ENCODE peak calls at places on chromosomes 1 and 21, in five cellular contexts. Z is AG04450; G is AML-193; V is stimulated activated CD8-positive, alpha-beta memory T cell treated with anti-CD3 and anti-CD28 coated beads, Interleukin-15, amount 100 ng/mL, for 1 hour; I is NCI-H2081. U is an unnamed sample.

GRCh38 chr1:31760901-31761470 is 3.2 kb downstream of the ADGRB2 start:
- DNase-seq in Z (no peak), G (peak; percentile 27), V (peak; percentile 49), I (peak; percentile 62), U (no peak)

GRCh38 chr1:184840596-184840995 is 85.9 kb upstream of the EDEM3 start:
- DNase-seq in Z (no peak), G (no peak), V (no peak), I (no peak), U (no peak)

GRCh38 chr1:7726623-7727022 is 44.5 kb upstream of the VAMP3 start:
- DNase-seq in Z (no peak), G (no peak), V (no peak), I (no peak), U (no peak)

GRCh38 chr1:28933277-28933676 is 18.9 kb downstream of the EPB41 start:
- DNase-seq in Z (no peak), G (no peak), V (no peak), I (no peak), U (no peak)

GRCh38 chr1:85048296-85049064 is at the start of gene MCOLN3:
- DNase-seq in Z (no peak), G (no peak), V (no peak), I (peak; percentile 60), U (no peak)

GRCh38 chr1:50163674-50164073 is 55.0 kb downstream of the ELAVL4 start:
- DNase-seq in Z (no peak), G (no peak), V (no peak), I (no peak), U (no peak)

GRCh38 chr1:51669191-51669590 is 52.3 kb downstream of the OSBPL9 start:
- DNase-seq in Z (no peak), G (no peak), V (no peak), I (no peak), U (no peak)

GRCh38 chr1:70685300-70686286 is 274.5 kb downstream of the CTH start:
- DNase-seq in Z (peak; percentile 4), G (peak; percentile 52), V (no peak), I (peak; percentile 57), U (peak; percentile 5)

GRCh38 chr1:234486858-234487830 is 8.2 kb upstream of the TARBP1 start:
- DNase-seq in Z (peak; percentile 77), G (peak; percentile 77), V (no peak), I (peak; percentile 33), U (peak; percentile 51)

GRCh38 chr21:45596704-45597318 is 46.7 kb upstream of the PCBP3 start:
- DNase-seq in Z (no peak), G (peak; percentile 51), V (peak; percentile 83), I (peak; percentile 46), U (no peak)

GRCh38 chr1:209291715-209292114 is 291.8 kb upstream of the CAMK1G start:
- DNase-seq in Z (no peak), G (no peak), V (no peak), I (no peak), U (no peak)

GRCh38 chr1:100773444-100773843 is 53.9 kb downstream of the VCAM1 start:
- DNase-seq in Z (no peak), G (no peak), V (no peak), I (no peak), U (no peak)

GRCh38 chr1:206467915-206468314 is 2.4 kb upstream of the IKBKE start:
- DNase-seq in Z (no peak), G (peak; percentile 37), V (no peak), I (no peak), U (peak; percentile 92)

GRCh38 chr1:18175530-18176377 is 68.2 kb downstream of the IGSF21 start:
- DNase-seq in Z (no peak), G (no peak), V (no peak), I (no peak), U (no peak)

GRCh38 chr1:30305519-30305918 is 417.9 kb downstream of the MATN1 start:
- DNase-seq in Z (no peak), G (no peak), V (no peak), I (no peak), U (no peak)

GRCh38 chr1:216902669-216903388 is 179.6 kb upstream of the ESRRG start:
- DNase-seq in Z (no peak), G (no peak), V (no peak), I (no peak), U (no peak)

GRCh38 chr1:180131510-180131909 is 23.2 kb upstream of the QSOX1 start:
- DNase-seq in Z (peak; percentile 93), G (peak; percentile 98), V (no peak), I (no peak), U (peak; percentile 88)

GRCh38 chr1:5746611-5747427 is 245.4 kb downstream of the NPHP4 start:
- DNase-seq in Z (no peak), G (no peak), V (no peak), I (no peak), U (no peak)

GRCh38 chr1:217109928-217110327 is 386.7 kb upstream of the ESRRG start:
- DNase-seq in Z (no peak), G (no peak), V (no peak), I (no peak), U (no peak)

GRCh38 chr1:237145379-237145778 is 103.4 kb downstream of the RYR2 start:
- DNase-seq in Z (no peak), G (no peak), V (no peak), I (no peak), U (no peak)

GRCh38 chr1:240285541-240285940 is 193.9 kb downstream of the FMN2 start:
- DNase-seq in Z (no peak), G (no peak), V (no peak), I (no peak), U (no peak)

GRCh38 chr1:46656643-46657042 is 11.5 kb downstream of the ATPAF1 start:
- DNase-seq in Z (no peak), G (no peak), V (no peak), I (peak; percentile 26), U (no peak)

GRCh38 chr1:30706528-30706927 is 16.9 kb downstream of the MATN1 start:
- DNase-seq in Z (no peak), G (no peak), V (no peak), I (no peak), U (no peak)

GRCh38 chr21:41247561-41247968 is 69.0 kb upstream of the FAM3B start:
- DNase-seq in Z (peak; percentile 46), G (no peak), V (no peak), I (no peak), U (no peak)

GRCh38 chr1:9882296-9882944 is 27.6 kb downstream of the CTNNBIP1 start:
- DNase-seq in Z (no peak), G (no peak), V (no peak), I (no peak), U (no peak)

GRCh38 chr1:42211224-42211623 is 46.7 kb upstream of the GUCA2A start:
- DNase-seq in Z (no peak), G (no peak), V (no peak), I (no peak), U (peak; percentile 32)

GRCh38 chr1:51553911-51554310 is 34.8 kb upstream of the EPS15 start:
- DNase-seq in Z (no peak), G (no peak), V (no peak), I (no peak), U (no peak)

U was measured in GF-D8.